ENCODE peak calls at places on chromosome 21, in four cellular contexts. W, P, F and Z are unnamed samples.

GRCh38 chr21:44013380-44014088 is 1.4 kb downstream of the TRAPPC10 start:
- DNase-seq in W (no peak), P (no peak), F (no peak), Z (no peak)

GRCh38 chr21:44083631-44084291 is 23.4 kb upstream of the PWP2 start:
- DNase-seq in W (peak; percentile 52), P (peak; percentile 9), F (no peak), Z (no peak)

GRCh38 chr21:34884346-34884929 is 164.7 kb downstream of the RUNX1 start:
- DNase-seq in W (no peak), P (no peak), F (no peak), Z (peak; percentile 25)

GRCh38 chr21:38048241-38048640 is 132.0 kb upstream of the KCNJ6 start:
- DNase-seq in W (no peak), P (no peak), F (no peak), Z (no peak)

GRCh38 chr21:38938343-38938742 is 132.6 kb downstream of the ETS2 start:
- DNase-seq in W (no peak), P (peak; percentile 36), F (no peak), Z (no peak)

GRCh38 chr21:46457801-46458314 is 833 bp upstream of the DIP2A start:
- DNase-seq in W (peak; percentile 62), P (peak; percentile 40), F (peak; percentile 7), Z (peak; percentile 54)

GRCh38 chr21:44050276-44050675 is 38.2 kb downstream of the TRAPPC10 start:
- DNase-seq in W (no peak), P (no peak), F (no peak), Z (no peak)

GRCh38 chr21:37866027-37866426 is 50.2 kb downstream of the KCNJ6 start:
- DNase-seq in W (no peak), P (no peak), F (no peak), Z (no peak)

GRCh38 chr21:16713331-16714114 is 799.3 kb upstream of the CXADR start:
- DNase-seq in W (no peak), P (no peak), F (no peak), Z (peak; percentile 73)

GRCh38 chr21:33848252-33848953 is 67.2 kb downstream of the ATP5PO start:
- DNase-seq in W (no peak), P (no peak), F (no peak), Z (no peak)

GRCh38 chr21:28220670-28221069 is 772.0 kb downstream of the LTN1 start:
- DNase-seq in W (no peak), P (no peak), F (no peak), Z (peak; percentile 31)

GRCh38 chr21:20739421-20739820 is 258.8 kb upstream of the NCAM2 start:
- DNase-seq in W (no peak), P (no peak), F (no peak), Z (no peak)

GRCh38 chr21:14771587-14771986 is 225.5 kb upstream of the SAMSN1 start:
- DNase-seq in W (no peak), P (no peak), F (no peak), Z (no peak)

GRCh38 chr21:17554120-17554519 is 41.3 kb downstream of the CXADR start:
- DNase-seq in W (no peak), P (no peak), F (no peak), Z (no peak)

GRCh38 chr21:35059742-35060141 is 10.6 kb upstream of the RUNX1 start:
- DNase-seq in W (no peak), P (no peak), F (no peak), Z (peak; percentile 47)

GRCh38 chr21:38936237-38936636 is 130.5 kb downstream of the ETS2 start:
- DNase-seq in W (no peak), P (no peak), F (no peak), Z (no peak)

GRCh38 chr21:38333290-38334272 is 76.8 kb downstream of the KCNJ15 start:
- DNase-seq in W (no peak), P (no peak), F (no peak), Z (peak; percentile 53)

GRCh38 chr21:16193758-16194606 is 464.2 kb downstream of the USP25 start:
- DNase-seq in W (peak; percentile 84), P (peak; percentile 80), F (peak; percentile 60), Z (peak; percentile 87)

DNA sequence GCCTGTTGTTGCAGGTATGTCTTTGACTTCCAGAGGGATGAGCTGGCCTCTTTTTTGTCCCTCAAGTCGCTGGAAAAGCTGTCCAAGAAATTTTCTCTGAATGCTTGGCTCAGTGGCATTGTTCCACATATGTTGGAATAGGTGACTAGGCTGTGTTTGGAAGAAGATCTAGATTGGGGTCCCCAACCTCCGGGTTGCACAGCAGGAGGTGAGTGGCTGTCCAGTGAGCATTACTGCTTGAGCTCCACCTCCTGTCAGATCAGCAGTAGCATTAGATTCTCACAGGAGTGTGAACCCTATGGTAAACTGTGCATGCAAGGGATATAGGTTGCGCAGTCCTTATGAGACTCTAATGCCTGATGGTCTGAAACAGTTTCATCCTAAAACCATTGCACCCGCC is 18.1 kb downstream of the BACH1 start:
- DNase-seq in W (no peak), P (no peak), F (no peak), Z (no peak)
- TF ChIP-seq CTCF in W (no peak), P (no peak), F (no peak), Z (no peak)

DNA sequence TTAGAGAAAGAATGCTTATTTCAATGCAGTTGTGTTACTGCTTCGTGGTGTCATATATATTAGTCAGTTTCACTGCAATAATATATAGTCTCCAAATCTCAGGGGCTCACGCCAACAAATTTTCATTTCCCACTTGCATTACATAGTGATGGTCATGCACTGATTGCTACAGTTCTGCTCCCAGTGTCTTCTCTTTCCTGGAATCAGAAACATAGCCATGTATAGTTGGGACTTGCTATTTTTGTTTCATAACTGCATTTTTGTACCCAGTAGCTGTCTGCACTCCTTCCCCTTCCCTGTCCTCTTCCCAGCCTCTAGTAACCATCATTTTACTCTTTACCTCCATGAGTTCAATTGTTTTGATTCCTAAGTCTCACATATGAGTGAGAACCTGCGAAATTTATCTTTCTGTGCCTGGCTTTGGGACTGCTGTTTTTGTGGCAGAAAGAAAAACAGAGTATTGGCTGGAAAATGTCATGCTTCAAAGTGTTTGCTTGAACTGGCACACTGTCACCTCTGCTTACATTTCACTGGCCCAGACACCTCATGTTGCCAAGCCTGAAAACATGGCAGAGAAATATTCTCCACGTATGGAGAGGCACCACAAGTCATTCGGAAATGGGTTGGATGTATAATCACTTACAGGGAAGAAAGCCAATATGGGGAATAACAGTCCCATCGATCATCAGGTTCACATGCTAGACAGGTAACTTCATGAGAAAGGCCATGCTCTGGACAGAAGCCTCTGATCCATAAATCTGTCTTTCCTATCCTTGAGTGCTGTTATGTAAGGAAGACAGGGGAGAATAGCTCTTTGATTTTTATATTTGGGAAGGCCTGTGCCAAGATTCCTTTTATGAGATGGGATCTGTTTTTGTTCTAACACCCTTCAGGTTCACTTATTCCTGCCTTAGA is 60.4 kb upstream of the BACH1 start:
- DNase-seq in W (no peak), P (peak; percentile 41), F (no peak), Z (peak; percentile 68)
- H3K4me3 ChIP-seq in W (no peak overlapping the region), P (no peak overlapping the region), F (no peak overlapping the region), Z (no peak overlapping the region)

DNA sequence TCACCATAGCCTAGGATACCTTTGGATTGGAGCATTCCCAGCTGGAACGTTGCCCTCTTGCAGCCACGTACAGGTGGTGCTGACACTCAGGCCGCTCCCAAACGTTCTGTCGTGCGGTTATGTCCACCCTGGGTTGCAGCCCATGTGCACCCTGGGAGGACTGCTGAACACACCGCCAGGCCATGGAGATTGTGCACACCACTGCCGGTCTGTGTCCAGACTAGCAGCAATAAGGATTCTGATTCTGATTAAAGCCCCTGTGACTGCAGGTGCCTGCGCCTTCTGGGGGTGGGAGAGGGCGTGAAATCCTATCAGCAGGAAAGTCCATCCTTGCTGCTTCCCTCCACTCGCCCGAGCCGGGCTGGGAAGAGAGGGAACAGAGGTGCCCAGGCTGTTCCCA is 41.0 kb downstream of the BACE2 start:
- DNase-seq in W (no peak), P (no peak), F (no peak), Z (no peak)
- TF ChIP-seq CTCF in W (no peak), P (no peak), F (no peak), Z (no peak)

GRCh38 chr21:42406846-42407245 is 3.1 kb downstream of the UBASH3A start:
- DNase-seq in W (no peak), P (no peak), F (no peak), Z (no peak)
- H3K4me3 ChIP-seq in W (no peak overlapping the region), P (no peak overlapping the region), F (no peak overlapping the region), Z (no peak overlapping the region)

GRCh38 chr21:36229181-36229580 is 72.6 kb downstream of the DOP1B start:
- DNase-seq in W (no peak), P (no peak), F (no peak), Z (no peak)
- TF ChIP-seq CTCF in W (no peak), P (no peak), F (no peak), Z (no peak)

DNA sequence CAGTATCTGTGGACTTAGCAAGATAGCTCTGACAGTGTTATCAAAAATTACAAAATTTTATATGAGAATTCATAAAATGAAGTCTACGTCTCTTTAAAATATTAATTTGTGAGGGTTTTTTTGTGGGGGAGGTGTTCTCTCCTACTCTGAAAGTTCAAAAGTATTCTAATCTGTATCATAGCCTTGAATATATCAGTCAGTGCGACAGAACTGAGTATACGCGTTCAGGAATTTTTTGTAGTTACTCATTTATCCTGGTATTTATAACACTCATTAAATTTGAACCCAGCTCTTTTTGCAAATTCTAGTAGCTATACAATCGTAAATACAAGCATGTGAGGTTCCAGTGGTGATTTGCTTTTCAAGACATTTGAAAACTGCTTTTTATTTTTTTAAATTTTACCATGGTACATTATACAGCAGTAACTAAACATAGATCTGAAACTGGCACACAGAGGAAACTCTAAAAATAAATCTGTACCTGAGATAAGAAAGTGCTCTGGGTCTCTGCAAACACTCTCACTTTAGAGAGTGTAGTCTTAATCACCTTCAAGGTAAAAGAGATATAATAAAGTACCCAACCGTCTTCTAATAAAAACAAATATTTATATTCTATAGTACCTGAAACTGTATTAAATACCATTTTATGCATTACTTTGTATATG is 178.4 kb upstream of the ADAMTS5 start:
- DNase-seq in W (no peak), P (no peak), F (no peak), Z (no peak)
- H3K4me3 ChIP-seq in W (no peak overlapping the region), P (no peak overlapping the region), F (no peak overlapping the region), Z (no peak overlapping the region)

DNA sequence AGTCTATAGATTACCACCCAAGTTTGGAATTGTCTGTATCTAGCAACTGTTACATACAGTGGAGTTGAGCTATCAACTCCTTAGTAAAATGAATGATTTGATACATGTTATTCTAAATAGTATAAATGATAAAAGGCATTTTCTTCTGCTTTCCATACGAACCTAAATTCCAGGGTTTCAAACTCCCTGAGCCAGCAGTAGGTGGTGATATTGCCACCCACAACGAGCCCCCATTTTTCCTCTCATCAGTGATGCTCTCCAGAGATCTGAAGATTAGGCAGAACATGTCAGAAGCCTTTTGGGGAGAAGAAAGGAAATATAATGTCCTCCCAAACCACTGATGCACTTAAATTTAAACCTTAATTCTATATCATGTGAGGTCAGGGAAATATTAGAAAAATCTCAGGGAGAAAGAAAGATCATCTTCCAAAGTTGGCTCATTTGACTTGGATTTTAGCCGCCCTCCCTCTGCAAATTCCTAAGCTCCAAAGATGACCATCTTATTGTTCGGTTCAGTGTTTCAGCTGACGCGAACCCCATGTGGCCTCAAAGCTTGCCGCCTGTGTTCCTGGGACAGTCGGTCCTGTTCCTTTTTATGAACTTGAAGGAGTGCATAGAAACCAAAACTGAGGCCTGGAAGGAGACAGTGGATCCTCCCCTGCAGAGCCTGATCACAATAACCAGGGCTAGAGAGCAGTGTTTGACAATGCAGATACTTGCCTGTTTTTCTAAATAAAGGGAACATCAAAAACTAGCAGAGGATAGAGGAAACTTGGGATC is 2.3 kb downstream of the EVA1C start:
- DNase-seq in W (no peak), P (no peak), F (no peak), Z (peak; percentile 67)
- TF ChIP-seq CTCF in W (no peak), P (peak; percentile 75), F (peak; percentile 56), Z (peak; percentile 60)